ENCODE peak calls at places on chromosome X, in five cellular contexts. M is BE2C; U is heart right ventricle; D is mammary epithelial cell; R is CD8-positive, alpha-beta T cell. E is an unnamed sample.

GRCh38 chrX:103386332-103386731 is 10.0 kb downstream of the BEX3 start:
- DNase-seq in U (no peak), M (no peak), R (no peak), D (no peak), E (no peak)

GRCh38 chrX:109199726-109200125 is 282.2 kb downstream of the GUCY2F start:
- DNase-seq in U (no peak), D (peak; percentile 1), M (no peak), R (no peak), E (no peak)

GRCh38 chrX:3346436-3347329 is at the start of gene MXRA5:
- DNase-seq in M (no peak), D (peak; percentile 36), U (peak; percentile 18), R (no peak), E (no peak)

GRCh38 chrX:45515262-45516215 is 314.9 kb upstream of the DIPK2B start:
- DNase-seq in R (no peak), M (no peak), U (peak; percentile 15), D (peak; percentile 98), E (peak; percentile 71)

GRCh38 chrX:56794831-56795230 is 65.8 kb downstream of the NBDY start:
- DNase-seq in R (no peak), U (no peak), M (no peak), D (no peak), E (no peak)

GRCh38 chrX:131187234-131187633 is 101.9 kb downstream of the IGSF1 start:
- DNase-seq in R (no peak), U (no peak), M (no peak), D (no peak), E (no peak)

GRCh38 chrX:12423346-12423745 is 285.1 kb downstream of the FRMPD4 start:
- DNase-seq in M (no peak), R (no peak), U (no peak), D (no peak), E (no peak)

GRCh38 chrX:153487590-153488071 is 7.1 kb upstream of the BGN start:
- DNase-seq in U (peak; percentile 52), R (no peak), M (no peak), D (no peak), E (no peak)

GRCh38 chrX:69503835-69504625 is at the start of gene NALF2:
- DNase-seq in U (peak; percentile 56), R (no peak), M (peak; percentile 81), D (peak; percentile 45), E (peak; percentile 46)

GRCh38 chrX:23756165-23756564 is 13.1 kb upstream of the ACOT9 start:
- DNase-seq in R (peak; percentile 60), D (peak; percentile 37), M (peak; percentile 57), U (peak; percentile 22), E (no peak)

GRCh38 chrX:102042706-102043325 is 82.7 kb upstream of the TCEAL2 start:
- DNase-seq in R (no peak), M (no peak), U (no peak), D (no peak), E (no peak)

GRCh38 chrX:140744085-140744484 is 34.5 kb downstream of the LINC00632 start:
- DNase-seq in R (no peak), D (no peak), M (no peak), U (no peak), E (no peak)

GRCh38 chrX:96006281-96006680 is 678.4 kb upstream of the DIAPH2 start:
- DNase-seq in U (no peak), M (no peak), R (no peak), D (no peak), E (no peak)

GRCh38 chrX:327660-328126 is 9.1 kb upstream of the GTPBP6 start:
- DNase-seq in M (no peak), U (no peak), R (peak; percentile 21), D (no peak), E (peak; percentile 75)

GRCh38 chrX:153863251-153863991 is 22.6 kb downstream of the L1CAM start:
- DNase-seq in R (no peak), M (peak; percentile 11), U (no peak), D (no peak), E (no peak)

GRCh38 chrX:137428777-137429564 is 137.0 kb upstream of the ZIC3 start:
- DNase-seq in U (no peak), R (no peak), M (no peak), D (no peak), E (no peak)

GRCh38 chrX:12497832-12498591 is 293.2 kb upstream of the PRPS2 start:
- DNase-seq in U (no peak), R (no peak), M (peak; percentile 16), D (no peak), E (no peak)

GRCh38 chrX:30654989-30655607 is 1.9 kb downstream of the GK start:
- DNase-seq in D (peak; percentile 50), M (no peak), U (no peak), R (no peak), E (no peak)

GRCh38 chrX:24838624-24839023 is 144.9 kb downstream of the POLA1 start:
- DNase-seq in M (peak; percentile 17), D (peak; percentile 6), U (no peak), R (no peak), E (no peak)

GRCh38 chrX:50536955-50537354 is 66.3 kb upstream of the DGKK start:
- DNase-seq in M (no peak), R (no peak), U (no peak), D (no peak), E (no peak)

GRCh38 chrX:47177079-47177478 is 16.6 kb upstream of the UBA1 start:
- DNase-seq in R (no peak), M (no peak), D (no peak), U (no peak), E (peak; percentile 10)

GRCh38 chrX:46180258-46180687 is 364.9 kb downstream of the ZNF674 start:
- DNase-seq in D (peak; percentile 82), M (peak; percentile 6), U (no peak), R (no peak), E (no peak)

GRCh38 chrX:51421972-51422371 is 74.4 kb downstream of the NUDT11 start:
- DNase-seq in M (no peak), D (no peak), U (no peak), R (no peak), E (no peak)

GRCh38 chrX:38224160-38224559 is 3.5 kb upstream of the SRPX start:
- DNase-seq in U (no peak), D (no peak), M (no peak), R (no peak), E (no peak)

GRCh38 chrX:150594584-150594983 is 26.2 kb downstream of the MTM1 start:
- DNase-seq in R (no peak), M (no peak), D (no peak), U (no peak), E (no peak)

GRCh38 chrX:134244043-134244442 is 7.1 kb downstream of the CCDC160 start:
- DNase-seq in U (no peak), M (no peak), R (no peak), D (peak; percentile 31), E (no peak)

GRCh38 chrX:134240209-134240608 is 3.2 kb downstream of the CCDC160 start:
- DNase-seq in M (no peak), R (no peak), D (no peak), U (no peak), E (no peak)

GRCh38 chrX:134246282-134246681 is 9.3 kb downstream of the CCDC160 start:
- DNase-seq in D (no peak), M (peak; percentile 15), U (no peak), R (no peak), E (no peak)

GRCh38 chrX:134239016-134239415 is 2.0 kb downstream of the CCDC160 start:
- DNase-seq in D (no peak), M (no peak), U (no peak), R (no peak), E (no peak)

DNA sequence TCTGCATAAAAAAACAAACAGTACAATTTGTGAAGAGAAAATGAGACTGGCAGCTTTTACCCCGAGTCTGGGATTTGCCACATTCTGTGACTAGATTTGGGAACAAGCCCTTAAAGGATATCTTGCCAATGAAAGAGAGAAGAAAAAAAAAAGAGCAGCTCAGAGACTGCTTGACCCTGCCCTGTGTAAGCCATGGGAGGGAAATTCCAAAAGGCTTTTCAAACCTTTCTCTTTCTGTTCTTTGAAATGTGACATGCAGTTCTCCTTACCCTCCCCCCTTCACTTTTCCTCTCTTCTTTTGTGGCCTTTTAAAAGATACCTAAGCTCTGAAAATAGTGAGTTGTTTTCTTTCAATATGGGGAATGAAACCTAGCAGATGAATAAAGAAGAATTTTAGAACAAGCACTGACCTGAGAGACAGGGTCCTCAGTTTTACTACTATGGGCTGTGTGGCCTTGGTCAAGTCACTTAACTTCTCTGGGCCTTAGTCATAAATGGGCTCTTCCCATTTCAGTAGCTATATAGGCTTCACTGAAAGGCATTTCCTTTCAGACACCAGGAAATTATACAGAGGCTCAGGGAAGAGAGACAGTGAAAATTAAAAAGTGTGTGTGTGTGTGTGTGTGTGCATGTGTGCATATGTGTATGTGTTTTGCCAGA is 5.1 kb downstream of the CCDC160 start:
- DNase-seq in R (no peak), U (no peak), D (no peak), M (no peak), E (no peak)
- H3K4me1 ChIP-seq in R (no peaks in the 10 kb centered on the region), U (no peaks in the 10 kb centered on the region), D (no peaks in the 10 kb centered on the region), M (no peaks in the 10 kb centered on the region), E (no peaks in the 10 kb centered on the region)

GRCh38 chrX:19616016-19616415 is 100.7 kb upstream of the MAP3K15 start:
- DNase-seq in M (no peak), D (no peak), U (no peak), R (no peak), E (no peak)

GRCh38 chrX:19611636-19612376 is 96.5 kb upstream of the MAP3K15 start:
- DNase-seq in R (no peak), U (no peak), M (no peak), D (no peak), E (no peak)

GRCh38 chrX:19616959-19617358 is 101.7 kb upstream of the MAP3K15 start:
- DNase-seq in U (no peak), D (no peak), R (no peak), M (no peak), E (no peak)

GRCh38 chrX:19617550-19617949 is 102.2 kb upstream of the MAP3K15 start:
- DNase-seq in R (no peak), M (no peak), D (no peak), U (no peak), E (no peak)

GRCh38 chrX:19613645-19614323 is 98.5 kb upstream of the MAP3K15 start:
- DNase-seq in R (no peak), M (no peak), U (peak; percentile 24), D (no peak), E (peak; percentile 67)
- TF ChIP-seq CTCF in R (no peak), M (no peak), U (no peak), D (no peak), E (no peak)

DNA sequence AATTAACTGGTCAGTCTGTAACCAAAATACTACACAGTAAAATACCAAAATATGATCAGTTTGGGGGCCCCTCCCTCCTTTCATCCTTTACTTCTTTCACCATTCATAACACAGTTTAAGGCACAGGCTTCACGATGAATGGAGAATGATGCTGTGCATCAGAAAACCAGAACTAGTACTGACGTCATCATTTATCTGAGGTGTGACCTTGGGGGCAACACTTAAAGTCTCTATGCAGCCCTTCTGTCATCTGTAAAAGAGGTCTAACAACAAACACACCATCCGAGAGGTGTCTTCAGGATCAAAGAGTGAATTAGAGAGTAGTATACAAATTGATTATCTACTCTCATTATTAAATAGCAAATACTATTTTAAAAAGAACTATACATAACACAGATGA is 135.4 kb downstream of the SH3KBP1 start:
- DNase-seq in M (no peak), D (no peak), R (no peak), U (no peak), E (no peak)
- H3K4me1 ChIP-seq in M (no peaks in the 10 kb centered on the region), D (no peaks in the 10 kb centered on the region), R (peaks cover 71% of the 10 kb centered on the region), U (peaks cover 7% of the 10 kb centered on the region), E (peaks cover 20% of the 10 kb centered on the region)

DNA sequence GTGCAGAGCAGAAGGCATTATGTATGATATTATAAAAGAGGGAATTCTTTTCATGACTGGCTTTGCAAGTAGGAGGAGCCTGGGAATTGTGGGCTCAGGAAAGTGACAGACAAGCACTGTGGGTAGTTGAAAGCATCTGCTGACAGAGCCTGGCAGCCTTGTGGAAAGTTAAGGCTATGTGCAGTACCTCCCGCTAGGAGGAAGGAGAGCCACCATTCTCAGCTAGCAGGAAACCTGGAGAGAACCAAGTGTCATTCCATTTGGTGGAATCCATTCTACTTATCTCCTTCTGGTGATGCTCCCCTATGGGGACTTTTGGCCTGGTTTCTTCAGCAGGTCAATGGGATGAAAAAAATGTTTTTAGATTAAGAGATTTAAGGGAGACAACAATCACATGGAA is 81.8 kb downstream of the ASB9 start:
- DNase-seq in R (no peak), M (no peak), U (no peak), D (no peak), E (no peak)
- TF ChIP-seq CTCF in R (no peak), M (no peak), U (no peak), D (no peak), E (no peak)